ENCODE peak calls at places on chromosomes 1 and 21, in eight cellular contexts. One of them, this sample, is unnamed.

GRCh38 chr1:86470859-86471258 is 2.1 kb downstream of the CLCA1 start:
- DNase-seq in HepG2: no peak
- DNase-seq in SK-N-SH: no peak
- DNase-seq in stomach: no peak
- DNase-seq in ovary: no peak
- DNase-seq in K562: no peak
- DNase-seq in transverse colon: no peak
- DNase-seq in A549: no peak
- DNase-seq in this sample: no peak

GRCh38 chr1:78441921-78442320 is 48.9 kb upstream of the PTGFR start:
- DNase-seq in HepG2: no peak
- DNase-seq in SK-N-SH: no peak
- DNase-seq in stomach: no peak
- DNase-seq in ovary: no peak
- DNase-seq in K562: no peak
- DNase-seq in transverse colon: no peak
- DNase-seq in A549: no peak
- DNase-seq in this sample: no peak

GRCh38 chr21:36966066-36966845 is at the start of gene HLCS:
- DNase-seq in HepG2: peak; percentile 59
- DNase-seq in SK-N-SH: peak; percentile 89
- DNase-seq in stomach: peak; percentile 81
- DNase-seq in ovary: peak; percentile 68
- DNase-seq in K562: peak; percentile 94
- DNase-seq in transverse colon: peak; percentile 85
- DNase-seq in A549: peak; percentile 61
- DNase-seq in this sample: peak; percentile 20

GRCh38 chr1:172887162-172887561 is 163.6 kb downstream of the TNFSF18 start:
- DNase-seq in HepG2: no peak
- DNase-seq in SK-N-SH: no peak
- DNase-seq in stomach: no peak
- DNase-seq in ovary: no peak
- DNase-seq in K562: no peak
- DNase-seq in transverse colon: no peak
- DNase-seq in A549: no peak
- DNase-seq in this sample: no peak

GRCh38 chr1:30745834-30746208 is 11.8 kb downstream of the LAPTM5 start:
- DNase-seq in HepG2: no peak
- DNase-seq in SK-N-SH: no peak
- DNase-seq in stomach: no peak
- DNase-seq in ovary: no peak
- DNase-seq in K562: no peak
- DNase-seq in transverse colon: no peak
- DNase-seq in A549: no peak
- DNase-seq in this sample: no peak

GRCh38 chr21:25461730-25462129 is 145.6 kb downstream of the MRPL39 start:
- DNase-seq in HepG2: no peak
- DNase-seq in SK-N-SH: no peak
- DNase-seq in stomach: no peak
- DNase-seq in ovary: no peak
- DNase-seq in K562: no peak
- DNase-seq in transverse colon: no peak
- DNase-seq in A549: no peak
- DNase-seq in this sample: no peak

GRCh38 chr1:108701176-108701849 is 9.2 kb downstream of the PRPF38B start:
- DNase-seq in HepG2: no peak
- DNase-seq in SK-N-SH: no peak
- DNase-seq in stomach: no peak
- DNase-seq in ovary: no peak
- DNase-seq in K562: no peak
- DNase-seq in transverse colon: no peak
- DNase-seq in A549: no peak
- DNase-seq in this sample: no peak

GRCh38 chr21:45365608-45366241 is 39.2 kb upstream of the COL18A1 start:
- DNase-seq in HepG2: peak; percentile 92
- DNase-seq in SK-N-SH: no peak
- DNase-seq in stomach: no peak
- DNase-seq in ovary: no peak
- DNase-seq in K562: no peak
- DNase-seq in transverse colon: no peak
- DNase-seq in A549: peak; percentile 73
- DNase-seq in this sample: no peak

GRCh38 chr1:156383023-156383422 is 14.0 kb downstream of the RHBG start:
- DNase-seq in HepG2: peak; percentile 49
- DNase-seq in SK-N-SH: peak; percentile 91
- DNase-seq in stomach: peak; percentile 71
- DNase-seq in ovary: no peak
- DNase-seq in K562: peak; percentile 86
- DNase-seq in transverse colon: peak; percentile 60
- DNase-seq in A549: peak; percentile 75
- DNase-seq in this sample: peak; percentile 47

GRCh38 chr1:8816831-8817412 is 518 bp downstream of the RERE start:
- DNase-seq in HepG2: no peak
- DNase-seq in SK-N-SH: peak; percentile 65
- DNase-seq in stomach: peak; percentile 27
- DNase-seq in ovary: peak; percentile 58
- DNase-seq in K562: no peak
- DNase-seq in transverse colon: peak; percentile 42
- DNase-seq in A549: no peak
- DNase-seq in this sample: no peak

GRCh38 chr1:21532496-21532895 is 23.3 kb downstream of the ALPL start:
- DNase-seq in HepG2: no peak
- DNase-seq in SK-N-SH: no peak
- DNase-seq in stomach: no peak
- DNase-seq in ovary: no peak
- DNase-seq in K562: no peak
- DNase-seq in transverse colon: peak; percentile 52
- DNase-seq in A549: no peak
- DNase-seq in this sample: no peak

GRCh38 chr1:17558541-17558940 is 19.0 kb downstream of the ARHGEF10L start:
- DNase-seq in HepG2: no peak
- DNase-seq in SK-N-SH: no peak
- DNase-seq in stomach: no peak
- DNase-seq in ovary: no peak
- DNase-seq in K562: no peak
- DNase-seq in transverse colon: no peak
- DNase-seq in A549: no peak
- DNase-seq in this sample: no peak

GRCh38 chr1:66176012-66176715 is 357.8 kb upstream of the SGIP1 start:
- DNase-seq in HepG2: no peak
- DNase-seq in SK-N-SH: no peak
- DNase-seq in stomach: no peak
- DNase-seq in ovary: no peak
- DNase-seq in K562: no peak
- DNase-seq in transverse colon: no peak
- DNase-seq in A549: peak; percentile 93
- DNase-seq in this sample: no peak

GRCh38 chr1:173329747-173330146 is 122.6 kb upstream of the TNFSF4 start:
- DNase-seq in HepG2: no peak
- DNase-seq in SK-N-SH: no peak
- DNase-seq in stomach: no peak
- DNase-seq in ovary: no peak
- DNase-seq in K562: no peak
- DNase-seq in transverse colon: no peak
- DNase-seq in A549: peak; percentile 38
- DNase-seq in this sample: no peak

DNA sequence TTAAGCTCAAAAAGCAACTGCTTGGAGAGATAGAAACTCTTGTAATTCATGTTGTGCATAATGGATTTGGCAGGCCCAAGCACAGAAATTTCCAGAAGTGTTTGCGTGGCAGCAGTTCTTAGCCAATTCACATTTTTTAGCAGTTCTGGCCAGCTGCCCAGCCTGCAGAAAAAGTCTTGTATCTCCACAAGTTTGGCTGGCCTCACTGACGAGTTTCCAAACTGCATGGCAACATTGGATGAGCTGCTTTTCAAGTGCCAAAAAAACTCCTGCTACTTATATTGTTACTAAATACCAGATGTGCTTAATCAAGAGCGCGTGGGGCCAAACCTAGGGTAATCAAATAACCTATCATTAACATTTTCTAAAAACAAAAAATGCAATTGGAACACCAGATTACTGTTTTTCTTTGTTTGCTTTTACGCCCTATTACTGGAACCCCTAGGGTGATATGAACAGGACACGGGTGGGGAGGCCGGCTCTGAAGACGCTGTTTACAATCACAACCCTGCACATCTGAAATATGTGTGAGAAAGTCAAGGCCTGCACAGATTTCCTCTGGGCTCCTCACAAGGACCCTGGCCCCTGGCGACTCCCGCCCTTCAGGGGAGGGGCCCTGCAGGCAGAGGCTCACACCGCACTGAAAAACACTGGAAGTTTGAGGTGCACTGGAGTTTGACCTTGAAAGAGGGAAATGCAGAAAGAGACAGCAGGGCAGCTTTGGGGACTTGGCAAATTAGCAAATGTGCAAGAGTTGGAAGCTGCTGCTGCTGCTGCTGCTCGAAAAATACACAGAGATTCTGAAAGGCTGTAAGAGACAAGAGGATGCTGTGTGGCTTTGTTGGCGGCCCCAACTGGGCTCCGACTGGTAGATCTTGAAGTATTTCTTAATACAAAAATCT is 55.2 kb upstream of the TARBP1 start:
- DNase-seq in HepG2: no peak
- DNase-seq in SK-N-SH: peak; percentile 58
- DNase-seq in stomach: peak; percentile 85
- DNase-seq in ovary: peak; percentile 94
- DNase-seq in K562: no peak
- DNase-seq in transverse colon: peak; percentile 80
- DNase-seq in A549: no peak
- DNase-seq in this sample: peak; percentile 97
- H3K4me1 ChIP-seq in HepG2: peaks cover 76% of the 10 kb centered on the region
- H3K4me1 ChIP-seq in SK-N-SH: peaks cover 73% of the 10 kb centered on the region
- H3K4me1 ChIP-seq in stomach: peaks cover 100% of the 10 kb centered on the region
- H3K4me1 ChIP-seq in ovary: peaks cover 44% of the 10 kb centered on the region
- H3K4me1 ChIP-seq in K562: peaks cover 11% of the 10 kb centered on the region
- H3K4me1 ChIP-seq in transverse colon: peaks cover 79% of the 10 kb centered on the region
- H3K4me1 ChIP-seq in A549: peaks cover 16% of the 10 kb centered on the region
- H3K4me1 ChIP-seq in this sample: peaks cover 78% of the 10 kb centered on the region

DNA sequence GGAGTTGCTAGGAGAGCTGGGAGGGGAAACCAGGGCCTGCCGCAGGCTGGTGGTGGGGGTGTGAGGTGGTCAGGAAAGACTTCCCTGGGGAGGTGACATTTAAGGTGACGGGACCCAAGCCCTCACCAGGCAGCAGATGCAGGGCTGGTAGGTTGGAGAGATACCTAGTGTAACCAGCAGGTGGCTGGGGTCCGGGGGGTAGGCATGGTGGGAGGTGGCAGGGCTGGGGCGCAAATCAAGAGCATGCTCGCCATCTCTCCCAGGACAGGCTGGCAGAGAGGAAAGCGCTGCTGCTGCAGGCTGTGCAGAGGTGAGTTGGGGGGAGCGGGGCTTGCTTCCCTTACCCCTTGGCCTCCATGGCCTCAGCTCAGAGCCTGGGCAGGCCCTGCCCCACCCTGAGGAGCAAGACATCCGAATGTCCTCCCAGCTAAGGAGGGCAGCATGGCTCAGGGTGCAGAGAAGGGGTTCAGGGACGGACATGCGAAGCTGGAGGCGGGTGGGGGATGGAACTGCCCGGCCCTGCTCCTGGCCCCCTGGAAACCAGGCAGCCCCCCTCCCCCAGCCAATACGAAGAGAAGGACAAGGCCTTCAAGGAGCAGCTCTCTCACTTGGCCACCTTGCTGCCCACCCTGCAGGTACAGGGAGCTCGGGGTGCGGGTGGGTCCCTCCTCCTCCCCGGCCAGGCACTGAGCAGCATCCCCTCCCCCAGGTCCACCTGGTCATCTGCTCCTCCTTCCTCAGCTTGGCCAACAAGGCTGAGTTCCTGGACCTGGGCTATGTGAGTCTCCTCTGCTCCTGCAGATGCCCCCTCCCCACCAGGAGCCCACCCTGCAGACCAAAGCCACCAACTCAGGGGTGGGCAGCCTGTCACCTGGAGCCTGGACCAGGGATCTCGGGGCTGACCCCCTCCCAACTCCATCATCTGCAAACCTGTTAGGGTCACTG is 4.0 kb downstream of the RNF207 start:
- DNase-seq in HepG2: no peak
- DNase-seq in SK-N-SH: peak; percentile 88
- DNase-seq in stomach: no peak
- DNase-seq in ovary: no peak
- DNase-seq in K562: peak; percentile 42
- DNase-seq in transverse colon: no peak
- DNase-seq in A549: no peak
- DNase-seq in this sample: no peak
- TF ChIP-seq CTCF in HepG2: no peak
- TF ChIP-seq CTCF in SK-N-SH: no peak
- TF ChIP-seq CTCF in stomach: no peak
- TF ChIP-seq CTCF in ovary: no peak
- TF ChIP-seq CTCF in K562: peak; percentile 48
- TF ChIP-seq CTCF in transverse colon: no peak
- TF ChIP-seq CTCF in A549: no peak
- TF ChIP-seq CTCF in this sample: no peak

GRCh38 chr1:110264430-110264829 is 54.3 kb downstream of the KCNC4 start:
- DNase-seq in HepG2: no peak
- DNase-seq in SK-N-SH: no peak
- DNase-seq in stomach: no peak
- DNase-seq in ovary: no peak
- DNase-seq in K562: no peak
- DNase-seq in transverse colon: no peak
- DNase-seq in A549: no peak
- DNase-seq in this sample: no peak
- TF ChIP-seq EP300 in HepG2: no peak
- TF ChIP-seq EP300 in SK-N-SH: no peak
- TF ChIP-seq EP300 in stomach: no peak
- TF ChIP-seq EP300 in ovary: no peak
- TF ChIP-seq EP300 in K562: no peak
- TF ChIP-seq EP300 in transverse colon: no peak
- TF ChIP-seq EP300 in A549: no peak
- TF ChIP-seq EP300 in this sample: no peak

GRCh38 chr1:64499011-64499410 is 29.1 kb downstream of the CACHD1 start:
- DNase-seq in HepG2: no peak
- DNase-seq in SK-N-SH: no peak
- DNase-seq in stomach: no peak
- DNase-seq in ovary: no peak
- DNase-seq in K562: no peak
- DNase-seq in transverse colon: no peak
- DNase-seq in A549: no peak
- DNase-seq in this sample: no peak
- H3K4me1 ChIP-seq in HepG2: no peaks in the 10 kb centered on the region
- H3K4me1 ChIP-seq in SK-N-SH: peaks cover 14% of the 10 kb centered on the region
- H3K4me1 ChIP-seq in stomach: peaks cover 52% of the 10 kb centered on the region
- H3K4me1 ChIP-seq in ovary: peaks cover 20% of the 10 kb centered on the region
- H3K4me1 ChIP-seq in K562: no peaks in the 10 kb centered on the region
- H3K4me1 ChIP-seq in transverse colon: no peaks in the 10 kb centered on the region
- H3K4me1 ChIP-seq in A549: peaks cover 4% of the 10 kb centered on the region
- H3K4me1 ChIP-seq in this sample: no peaks in the 10 kb centered on the region

GRCh38 chr1:119276558-119276957 is 92.0 kb upstream of the HAO2 start:
- DNase-seq in HepG2: no peak
- DNase-seq in SK-N-SH: no peak
- DNase-seq in stomach: no peak
- DNase-seq in ovary: no peak
- DNase-seq in K562: no peak
- DNase-seq in transverse colon: no peak
- DNase-seq in A549: peak; percentile 2
- DNase-seq in this sample: no peak
- TF ChIP-seq CTCF in HepG2: peak; percentile 55
- TF ChIP-seq CTCF in SK-N-SH: no peak
- TF ChIP-seq CTCF in stomach: no peak
- TF ChIP-seq CTCF in ovary: no peak
- TF ChIP-seq CTCF in K562: peak; percentile 17
- TF ChIP-seq CTCF in transverse colon: no peak
- TF ChIP-seq CTCF in A549: no peak
- TF ChIP-seq CTCF in this sample: no peak

This sample was measured in tibial nerve.